ENCODE peak calls at places on chromosomes 5 and 9, in nine cellular contexts. L is fibroblast of the aortic adventitia; Y is fibroblast of pulmonary artery; T is HFFc6; I is MCF 10A; Z is CD4-positive, alpha-beta T cell; B is RWPE1; G is glutamatergic neuron; Q is GM06990. U is an unnamed sample.

GRCh38 chr9:124286292-124286931 is 28.7 kb downstream of the NEK6 start:
- DNase-seq in L (peak; percentile 84), Y (peak; percentile 85), T (peak; percentile 89), I (no peak), Z (no peak), B (no peak), G (no peak), Q (peak; percentile 84), U (no peak)

GRCh38 chr5:57692582-57693487 is 210.2 kb upstream of the ACTBL2 start:
- DNase-seq in L (peak; percentile 94), Y (peak; percentile 91), T (peak; percentile 81), I (peak; percentile 98), Z (no peak), B (peak; percentile 98), G (peak; percentile 21), Q (no peak), U (peak; percentile 13)

GRCh38 chr5:38069360-38069759 is 189.0 kb upstream of the EGFLAM start:
- DNase-seq in L (no peak), Y (no peak), T (no peak), I (peak; percentile 17), Z (no peak), B (peak; percentile 26), G (no peak), Q (no peak), U (no peak)

GRCh38 chr5:157842185-157842584 is 16.8 kb downstream of the CLINT1 start:
- DNase-seq in L (no peak), Y (no peak), T (no peak), I (no peak), Z (no peak), B (no peak), G (no peak), Q (no peak), U (no peak)

GRCh38 chr9:89418112-89418872 is 79.6 kb downstream of the SEMA4D start:
- DNase-seq in L (no peak), Y (no peak), T (no peak), I (no peak), Z (no peak), B (no peak), G (no peak), Q (no peak), U (no peak)

GRCh38 chr5:173420108-173420507 is 91.9 kb upstream of the STC2 start:
- DNase-seq in L (no peak), Y (no peak), T (no peak), I (no peak), Z (no peak), B (no peak), G (no peak), Q (no peak), U (no peak)

GRCh38 chr9:109590945-109591344 is 92.8 kb upstream of the PTPN3 start:
- DNase-seq in L (no peak), Y (no peak), T (no peak), I (no peak), Z (no peak), B (no peak), G (no peak), Q (no peak), U (no peak)

GRCh38 chr5:150001660-150002493 is 1.3 kb downstream of the HMGXB3 start:
- DNase-seq in L (peak; percentile 83), Y (peak; percentile 82), T (peak; percentile 57), I (peak; percentile 86), Z (peak; percentile 43), B (peak; percentile 87), G (peak; percentile 45), Q (peak; percentile 30), U (peak; percentile 32)

GRCh38 chr5:3954633-3955032 is 359.0 kb downstream of the IRX1 start:
- DNase-seq in L (no peak), Y (no peak), T (no peak), I (no peak), Z (no peak), B (no peak), G (no peak), Q (no peak), U (no peak)

GRCh38 chr9:34898846-34899245 is 59.2 kb upstream of the PHF24 start:
- DNase-seq in L (no peak), Y (no peak), T (no peak), I (no peak), Z (no peak), B (no peak), G (no peak), Q (no peak), U (no peak)

GRCh38 chr5:167254150-167254549 is 1037.3 kb upstream of the WWC1 start:
- DNase-seq in L (no peak), Y (no peak), T (no peak), I (no peak), Z (no peak), B (no peak), G (no peak), Q (no peak), U (no peak)

GRCh38 chr5:115068239-115069086 is 101.2 kb downstream of the TRIM36 start:
- DNase-seq in L (peak; percentile 22), Y (peak; percentile 21), T (peak; percentile 6), I (peak; percentile 49), Z (no peak), B (peak; percentile 16), G (no peak), Q (peak; percentile 9), U (no peak)

GRCh38 chr5:115070737-115071136 is 99.0 kb downstream of the TRIM36 start:
- DNase-seq in L (no peak), Y (no peak), T (no peak), I (no peak), Z (no peak), B (no peak), G (no peak), Q (no peak), U (no peak)

GRCh38 chr5:115072266-115073056 is 97.2 kb downstream of the TRIM36 start:
- DNase-seq in L (no peak), Y (no peak), T (no peak), I (no peak), Z (no peak), B (no peak), G (no peak), Q (no peak), U (no peak)

GRCh38 chr5:115069087-115069968 is 100.4 kb downstream of the TRIM36 start:
- DNase-seq in L (peak; percentile 57), Y (peak; percentile 61), T (peak; percentile 52), I (peak; percentile 70), Z (no peak), B (peak; percentile 44), G (peak; percentile 40), Q (peak; percentile 13), U (peak; percentile 40)
- TF ChIP-seq CTCF in L (peak; percentile 73), Y (peak; percentile 68), T (peak; percentile 82), I (peak; percentile 68), Z (no peak), B (peak; percentile 36), G (peak; percentile 74), Q (peak; percentile 50), U (peak; percentile 68)

DNA sequence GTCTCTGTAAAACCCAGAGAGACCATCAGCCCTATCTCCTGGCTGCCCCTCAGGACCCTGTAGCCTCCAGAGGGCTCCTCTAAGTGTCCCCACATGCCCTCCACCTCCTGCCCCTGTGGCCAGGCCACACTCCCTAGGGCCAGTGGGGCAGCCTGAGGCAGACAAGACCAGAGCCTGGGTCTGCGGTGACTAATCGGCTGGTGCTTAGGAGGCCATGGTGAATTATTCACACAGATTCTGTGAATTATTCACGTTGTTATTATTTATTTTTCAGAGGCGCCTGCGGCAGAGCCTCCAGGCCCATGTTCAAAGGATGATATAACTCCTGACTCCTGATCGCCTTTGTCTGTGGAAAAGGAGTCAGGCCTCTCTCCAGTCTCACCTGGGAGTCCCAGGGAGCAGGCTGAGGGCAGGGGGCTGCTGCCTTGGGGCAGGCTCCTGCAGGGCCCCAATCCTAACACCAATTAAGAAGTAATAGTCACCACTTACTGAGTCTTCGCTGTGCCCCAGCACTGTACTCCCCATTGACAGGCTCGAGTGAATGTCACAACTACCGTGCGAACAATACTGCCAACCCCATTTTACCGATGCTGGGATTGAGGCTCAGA is 95.1 kb downstream of the PCDH1 start:
- DNase-seq in L (no peak), Y (no peak), T (no peak), I (no peak), Z (no peak), B (no peak), G (no peak), Q (no peak), U (no peak)
- TF ChIP-seq CTCF in L (no peak), Y (no peak), T (no peak), I (no peak), Z (no peak), B (no peak), G (no peak), Q (no peak), U (no peak)

GRCh38 chr5:143404416-143405062 is 1.1 kb upstream of the NR3C1 start:
- DNase-seq in L (peak; percentile 96), Y (peak; percentile 95), T (peak; percentile 86), I (peak; percentile 95), Z (peak; percentile 71), B (peak; percentile 89), G (peak; percentile 32), Q (peak; percentile 81), U (peak; percentile 51)
- TF ChIP-seq CTCF in L (peak; percentile 19), Y (no peak), T (peak; percentile 30), I (no peak), Z (no peak), B (no peak), G (no peak), Q (no peak), U (no peak)

DNA sequence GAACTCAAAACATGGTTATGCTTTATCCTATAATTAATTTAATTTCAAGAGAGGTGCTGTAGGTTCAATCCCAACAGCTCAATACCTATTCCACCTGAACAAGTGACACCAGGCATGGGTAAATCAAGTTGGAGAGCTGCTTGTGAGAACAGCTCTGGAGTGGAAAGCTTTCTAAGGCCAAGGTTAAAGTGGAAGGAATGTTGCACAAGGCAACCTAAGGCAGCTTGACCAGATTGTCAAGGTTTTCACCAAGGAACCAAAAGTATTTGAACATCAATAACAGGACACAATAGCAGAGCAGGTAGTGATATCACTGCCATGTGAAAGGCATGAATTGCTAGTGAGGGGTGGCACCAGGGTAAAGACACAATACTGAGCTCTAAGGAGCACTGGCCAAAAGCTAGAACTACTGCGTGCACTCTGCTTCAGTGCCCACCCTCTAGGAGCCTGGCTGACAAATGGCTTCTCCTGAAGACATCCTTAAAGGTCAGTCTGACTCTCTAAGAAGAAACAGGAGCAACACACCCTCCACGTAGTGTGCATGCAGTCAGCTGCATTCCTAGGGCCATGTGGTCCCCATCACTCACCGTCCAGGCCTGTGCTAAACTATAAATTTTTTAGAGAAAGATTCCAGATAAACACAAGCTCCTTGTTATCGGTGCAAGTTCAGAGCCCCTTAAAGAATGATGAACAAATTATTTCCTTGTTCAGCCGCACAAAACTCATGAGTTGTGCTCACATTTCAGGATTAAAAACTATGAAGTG is 677.7 kb upstream of the KLF4 start:
- DNase-seq in L (peak; percentile 41), Y (no peak), T (no peak), I (no peak), Z (no peak), B (no peak), G (no peak), Q (no peak), U (no peak)
- TF ChIP-seq CTCF in L (no peak), Y (no peak), T (no peak), I (no peak), Z (no peak), B (no peak), G (no peak), Q (no peak), U (no peak)

DNA sequence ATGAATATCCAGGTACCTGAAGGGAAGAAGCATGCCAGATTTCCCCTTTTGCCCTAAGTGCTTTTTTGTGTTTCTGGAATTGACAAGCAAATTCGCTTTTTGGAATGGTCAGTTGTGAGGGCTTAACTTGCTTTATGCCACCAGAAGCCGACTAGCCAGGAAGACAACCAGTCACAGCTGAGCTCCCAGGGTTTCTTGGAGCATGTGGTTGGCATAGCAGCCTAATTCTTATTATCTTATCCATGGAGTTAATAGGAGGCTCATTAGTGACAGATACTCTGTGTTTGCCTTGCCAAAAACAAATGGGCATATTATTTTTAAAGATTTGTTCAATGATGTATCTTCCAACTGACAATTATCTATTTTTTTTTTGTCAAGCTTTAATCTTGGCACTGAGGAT is 500.7 kb downstream of the PTPRD start:
- DNase-seq in L (no peak), Y (no peak), T (no peak), I (no peak), Z (no peak), B (no peak), G (no peak), Q (no peak), U (no peak)
- TF ChIP-seq CTCF in L (no peak), Y (no peak), T (no peak), I (no peak), Z (no peak), B (no peak), G (no peak), Q (no peak), U (no peak)

U was measured in nephron progenitor cell.